ENCODE peak calls at places on chromosomes 5 and 9, in four cellular contexts. V is Calu3, H is fibroblast of mammary gland, Q is A549. F is an unnamed sample.

GRCh38 chr9:115116620-115117284 is 1.2 kb downstream of the TNC start:
- DNase-seq in Q (no peak), V (no peak), H (no peak), F (peak)

GRCh38 chr9:4936823-4937222 is 48.2 kb upstream of the JAK2 start:
- DNase-seq in Q (no peak), V (no peak), H (no peak), F (no peak)

GRCh38 chr9:131701789-131702337 is 38.0 kb downstream of the RAPGEF1 start:
- DNase-seq in V (no peak), H (no peak), Q (no peak), F (no peak)

GRCh38 chr5:64505769-64506566 is at the start of gene RGS7BP:
- DNase-seq in Q (peak), H (peak), V (no peak), F (no peak)

GRCh38 chr9:121744002-121744686 is 92.7 kb downstream of the DAB2IP start:
- DNase-seq in H (peak), Q (peak), V (peak), F (peak)

GRCh38 chr5:623531-623930 is 11.4 kb downstream of the CEP72 start:
- DNase-seq in Q (no peak), H (no peak), V (no peak), F (no peak)

GRCh38 chr5:39376293-39376714 is 12.0 kb upstream of the C9 start:
- DNase-seq in Q (peak), V (peak), H (peak), F (peak)

GRCh38 chr9:4108708-4109444 is 191.0 kb downstream of the GLIS3 start:
- DNase-seq in Q (no peak), H (no peak), V (no peak), F (no peak)

GRCh38 chr9:127336708-127337352 is 60.1 kb upstream of the SLC2A8 start:
- DNase-seq in H (peak), Q (peak), V (peak), F (peak)

GRCh38 chr5:66587771-66588170 is 8.4 kb upstream of the MAST4 start:
- DNase-seq in Q (no peak), H (no peak), V (no peak), F (no peak)

GRCh38 chr9:136399176-136400037 is 563 bp downstream of the SNAPC4 start:
- DNase-seq in Q (no peak), V (peak), H (peak), F (peak)

GRCh38 chr9:35322075-35322885 is 160.5 kb downstream of the UNC13B start:
- DNase-seq in Q (no peak), H (peak), V (no peak), F (no peak)

GRCh38 chr9:100066539-100066938 is 32.3 kb downstream of the ERP44 start:
- DNase-seq in V (no peak), Q (no peak), H (peak), F (no peak)

GRCh38 chr9:36728651-36729520 is 156.2 kb downstream of the MELK start:
- DNase-seq in V (peak), H (peak), Q (peak), F (peak)

GRCh38 chr5:89299998-89300397 is 417.0 kb upstream of the MEF2C start:
- DNase-seq in V (no peak), Q (no peak), H (no peak), F (no peak)

GRCh38 chr5:21573915-21574314 is 1279.2 kb downstream of the CDH12 start:
- DNase-seq in V (no peak), Q (no peak), H (no peak), F (no peak)

GRCh38 chr5:96780626-96781025 is 27.1 kb downstream of the ERAP1 start:
- DNase-seq in H (peak), Q (no peak), V (no peak), F (no peak)

GRCh38 chr9:121649476-121650219 is 1.8 kb upstream of the DAB2IP start:
- DNase-seq in V (no peak), H (no peak), Q (no peak), F (no peak)

GRCh38 chr5:154857091-154857533 is 1.3 kb upstream of the CNOT8 start:
- DNase-seq in V (no peak), H (no peak), Q (no peak), F (no peak)

GRCh38 chr9:17810728-17811634 is 232.1 kb downstream of the SH3GL2 start:
- DNase-seq in V (peak), H (peak), Q (peak), F (peak)

GRCh38 chr9:86079421-86080111 is 19.8 kb downstream of the GOLM1 start:
- DNase-seq in Q (peak), H (peak), V (peak), F (peak)

GRCh38 chr9:89179535-89179919 is 909 bp upstream of the SHC3 start:
- DNase-seq in V (no peak), H (peak), Q (peak), F (no peak)

GRCh38 chr5:76590027-76590426 is 33.2 kb downstream of the F2RL2 start:
- DNase-seq in Q (no peak), V (no peak), H (peak), F (peak)

GRCh38 chr9:7777776-7778175 is 21.8 kb downstream of the DMAC1 start:
- DNase-seq in V (no peak), Q (no peak), H (peak), F (peak)

GRCh38 chr9:20030221-20030620 is 241.4 kb upstream of the SLC24A2 start:
- DNase-seq in Q (no peak), V (no peak), H (no peak), F (no peak)

GRCh38 chr5:178292826-178293205 is 60.2 kb upstream of the PHYKPL start:
- DNase-seq in Q (no peak), H (no peak), V (no peak), F (no peak)

GRCh38 chr5:43152946-43153345 is 32.2 kb downstream of the ZNF131 start:
- DNase-seq in V (no peak), H (peak), Q (no peak), F (no peak)

GRCh38 chr9:130189840-130190239 is 17.6 kb downstream of the NCS1 start:
- DNase-seq in Q (no peak), H (peak), V (no peak), F (no peak)

GRCh38 chr9:96376926-96377874 is 6.3 kb downstream of the SLC35D2 start:
- DNase-seq in H (peak), Q (no peak), V (no peak), F (peak)

GRCh38 chr9:105693435-105694275 is 686 bp upstream of the TMEM38B start:
- DNase-seq in Q (no peak), V (no peak), H (no peak), F (peak)

GRCh38 chr5:38079625-38080402 is 178.5 kb upstream of the EGFLAM start:
- DNase-seq in V (no peak), H (no peak), Q (no peak), F (no peak)

GRCh38 chr9:73543727-73544126 is 392.1 kb downstream of the ANXA1 start:
- DNase-seq in H (no peak), V (no peak), Q (no peak), F (no peak)

GRCh38 chr9:127867356-127868277 is 9.9 kb downstream of the AK1 start:
- DNase-seq in Q (no peak), H (no peak), V (no peak), F (no peak)

GRCh38 chr5:40627708-40628107 is 52.0 kb upstream of the PTGER4 start:
- DNase-seq in V (no peak), Q (no peak), H (peak), F (no peak)

GRCh38 chr5:71932131-71932635 is 175.1 kb upstream of the MAP1B start:
- DNase-seq in Q (peak), V (peak), H (no peak), F (no peak)

GRCh38 chr5:170747851-170748250 is 35.7 kb upstream of the GABRP start:
- DNase-seq in H (peak), V (peak), Q (peak), F (peak)
- TF ChIP-seq CTCF in H (peak), V (peak), Q (peak), F (peak)

DNA sequence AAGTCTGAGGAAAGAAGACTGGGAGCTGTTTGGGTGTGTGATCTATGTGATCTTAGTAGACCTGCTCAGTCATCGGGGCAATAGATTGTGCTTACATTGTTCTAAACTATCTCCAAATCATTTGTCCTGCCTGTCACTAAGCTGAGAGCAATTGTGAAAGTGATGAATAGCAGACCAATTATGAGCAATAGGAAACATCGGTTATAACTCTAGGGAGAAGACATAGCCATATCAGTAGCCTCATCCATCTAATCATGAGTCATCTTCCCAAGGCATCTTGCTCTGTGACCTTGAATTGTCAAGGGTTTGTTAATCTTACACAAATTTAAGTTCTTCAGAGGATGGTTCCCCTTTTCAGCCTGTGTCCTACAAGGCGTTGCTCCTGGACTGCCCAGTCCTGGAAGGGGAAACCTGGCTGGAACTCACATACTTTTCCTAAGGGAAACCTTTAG is 54.1 kb upstream of the TRIM32 start:
- DNase-seq in V (no peak), Q (no peak), H (peak), F (no peak)
- TF ChIP-seq CTCF in V (no peak), Q (no peak), H (no peak), F (no peak)

GRCh38 chr5:143564417-143564816 is 160.9 kb upstream of the NR3C1 start:
- DNase-seq in H (no peak), Q (no peak), V (no peak), F (no peak)
- TF ChIP-seq CTCF in H (no peak), Q (no peak), V (no peak), F (no peak)

DNA sequence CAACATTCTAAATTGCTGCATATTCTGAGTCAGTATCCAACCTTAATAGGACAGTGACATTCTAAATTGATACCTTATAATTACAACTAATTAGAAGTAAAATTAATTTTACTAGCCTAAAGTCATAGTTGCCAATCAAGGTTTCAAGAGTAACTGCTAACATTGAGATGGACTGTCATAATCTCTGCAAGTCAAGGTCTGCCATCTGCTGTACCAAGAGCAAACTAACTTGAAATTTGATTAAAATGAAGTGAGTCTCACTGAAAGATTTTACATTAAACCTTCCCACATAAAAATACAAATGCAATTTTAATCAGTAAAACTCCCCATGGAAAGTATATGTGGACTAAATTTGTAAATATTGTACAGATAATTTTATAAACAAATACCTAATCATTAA is 235.3 kb downstream of the PRDM9 start:
- DNase-seq in V (no peak), H (peak), Q (no peak), F (peak)
- TF ChIP-seq CTCF in V (no peak), H (no peak), Q (peak), F (peak)

F was measured in MCF 10A.